ENCODE peak calls at places on chromosomes 2 and 18, in ten cellular contexts. U, E, Z, L, S, V, A, K, R and Q are unnamed samples. For H3K4me1, the result is how much of the 10 kb centered on the place peaks cover.

GRCh38 chr2:196205891-196206408 is 34.6 kb upstream of the STK17B start:
- DNase-seq in S (no peak), R (no peak), L (no peak), Z (no peak), K (no peak), E (peak), V (peak), U (peak), A (no peak), Q (no peak)

GRCh38 chr2:218006741-218007140 is 3.9 kb upstream of the TNS1 start:
- DNase-seq in L (no peak), R (no peak), V (peak), E (peak), S (peak), U (peak), Z (no peak), K (no peak), A (no peak), Q (no peak)

GRCh38 chr2:221255862-221256261 is 316.2 kb downstream of the EPHA4 start:
- DNase-seq in A (peak), S (no peak), L (no peak), U (no peak), R (no peak), V (no peak), E (no peak), Z (peak), K (no peak), Q (no peak)

GRCh38 chr2:71617266-71617665 is 163.9 kb downstream of the DYSF start:
- DNase-seq in Z (no peak), S (no peak), E (no peak), U (no peak), K (no peak), V (no peak), R (no peak), L (no peak), A (no peak), Q (no peak)

GRCh38 chr2:1740714-1741584 is 3.4 kb downstream of the PXDN start:
- DNase-seq in R (no peak), E (no peak), V (no peak), K (no peak), U (no peak), A (no peak), Z (no peak), S (no peak), L (no peak), Q (no peak)

GRCh38 chr2:42756956-42757513 is 6.9 kb downstream of the OXER1 start:
- DNase-seq in L (no peak), U (no peak), A (no peak), R (no peak), V (no peak), K (no peak), E (no peak), Z (no peak), S (no peak), Q (no peak)

GRCh38 chr2:237662671-237663093 is 35.3 kb downstream of the LRRFIP1 start:
- DNase-seq in Z (peak), V (peak), A (peak), R (peak), U (peak), E (peak), S (peak), L (peak), K (peak), Q (peak)

GRCh38 chr2:40317047-40317446 is 134.8 kb downstream of the SLC8A1 start:
- DNase-seq in A (no peak), E (peak), L (no peak), R (no peak), Z (no peak), V (no peak), S (no peak), K (peak), U (peak), Q (no peak)

GRCh38 chr2:109385506-109385905 is 228.3 kb downstream of the SEPTIN10 start:
- DNase-seq in U (no peak), V (no peak), Z (peak), L (no peak), A (no peak), K (no peak), S (no peak), R (no peak), E (no peak), Q (no peak)

GRCh38 chr18:13500891-13501887 is 225.2 kb downstream of the FAM210A start:
- DNase-seq in S (peak), R (peak), U (peak), K (peak), A (peak), E (peak), L (no peak), Z (peak), V (no peak), Q (no peak)

GRCh38 chr2:138496096-138496651 is 5.4 kb upstream of the SPOPL start:
- DNase-seq in V (no peak), E (no peak), Z (peak), R (no peak), A (no peak), L (no peak), S (no peak), K (no peak), U (no peak), Q (no peak)

GRCh38 chr2:240655931-240656886 is 26.5 kb downstream of the AQP12B start:
- DNase-seq in Z (peak), A (no peak), R (no peak), V (peak), U (peak), K (peak), E (no peak), S (no peak), L (no peak), Q (no peak)

GRCh38 chr18:41967680-41968079 is 12.6 kb downstream of the PIK3C3 start:
- DNase-seq in S (no peak), L (no peak), E (peak), A (no peak), K (no peak), Z (no peak), U (no peak), R (no peak), V (no peak), Q (no peak)

GRCh38 chr2:100903534-100904258 is 83.8 kb downstream of the NPAS2 start:
- DNase-seq in A (peak), U (peak), E (no peak), K (peak), V (peak), L (no peak), S (peak), Z (no peak), R (peak), Q (peak)

GRCh38 chr2:37190290-37190689 is 1.8 kb upstream of the SULT6B1 start:
- DNase-seq in L (no peak), R (no peak), U (no peak), A (no peak), K (peak), V (no peak), E (peak), S (no peak), Z (no peak), Q (no peak)

GRCh38 chr2:142718731-142719130 is 158.7 kb upstream of the KYNU start:
- DNase-seq in S (no peak), V (no peak), U (no peak), R (peak), Z (no peak), E (no peak), L (no peak), A (no peak), K (no peak), Q (no peak)

GRCh38 chr2:238099709-238100048 is 461 bp upstream of the ESPNL start:
- DNase-seq in U (no peak), V (no peak), Z (no peak), K (no peak), R (no peak), L (no peak), E (no peak), S (no peak), A (no peak), Q (no peak)

GRCh38 chr2:74333175-74333574 is 10.0 kb downstream of the SLC4A5 start:
- DNase-seq in K (peak), Z (peak), S (peak), U (no peak), V (peak), R (no peak), E (peak), L (peak), A (peak), Q (no peak)

GRCh38 chr2:162729469-162729868 is 109.1 kb downstream of the KCNH7 start:
- DNase-seq in R (no peak), S (no peak), L (no peak), E (no peak), U (no peak), A (no peak), V (no peak), K (no peak), Z (no peak), Q (no peak)

GRCh38 chr2:39492095-39492590 is 55.1 kb upstream of the MAP4K3 start:
- DNase-seq in E (peak), U (peak), S (peak), A (no peak), V (peak), R (peak), L (peak), K (peak), Z (no peak), Q (peak)

GRCh38 chr2:46337208-46337994 is 40.2 kb downstream of the EPAS1 start:
- DNase-seq in A (no peak), E (no peak), Z (no peak), U (no peak), R (no peak), L (no peak), K (peak), S (no peak), V (no peak), Q (no peak)

GRCh38 chr2:152222975-152223638 is 47.5 kb upstream of the STAM2 start:
- DNase-seq in K (peak), U (peak), L (peak), E (peak), V (peak), S (peak), R (no peak), A (peak), Z (no peak), Q (no peak)

GRCh38 chr18:48797841-48798255 is 152.9 kb downstream of the SMAD7 start:
- DNase-seq in E (no peak), L (no peak), R (no peak), K (no peak), V (no peak), A (no peak), S (no peak), U (no peak), Z (no peak), Q (no peak)

GRCh38 chr2:188940171-188940570 is 34.0 kb upstream of the COL3A1 start:
- DNase-seq in Z (no peak), S (no peak), R (no peak), L (no peak), K (no peak), A (no peak), E (peak), V (no peak), U (peak), Q (no peak)

GRCh38 chr2:218404351-218405145 is 4.9 kb downstream of the CTDSP1 start:
- DNase-seq in R (no peak), S (peak), U (no peak), V (peak), E (no peak), K (no peak), A (no peak), L (no peak), Z (no peak), Q (no peak)

GRCh38 chr2:134131681-134132486 is 122.0 kb upstream of the MGAT5 start:
- DNase-seq in V (no peak), R (no peak), E (peak), Z (no peak), U (no peak), A (no peak), S (no peak), L (no peak), K (peak), Q (no peak)

GRCh38 chr2:24970483-24971299 is 1.1 kb downstream of the DNAJC27 start:
- DNase-seq in K (peak), S (peak), A (peak), V (peak), L (peak), Z (no peak), R (peak), U (peak), E (peak), Q (no peak)

GRCh38 chr2:225735844-225736243 is 336.3 kb downstream of the NYAP2 start:
- DNase-seq in L (no peak), R (no peak), Z (no peak), S (peak), V (peak), K (peak), E (peak), A (no peak), U (peak), Q (peak)

GRCh38 chr18:13425357-13426095 is 207.0 kb downstream of the LDLRAD4 start:
- DNase-seq in Z (peak), S (no peak), K (no peak), E (no peak), R (no peak), A (no peak), L (no peak), U (no peak), V (no peak), Q (no peak)

GRCh38 chr2:176110975-176111663 is 4.0 kb downstream of the HOXD11 start:
- DNase-seq in L (peak), A (peak), Z (peak), S (peak), K (no peak), R (peak), U (no peak), E (peak), V (no peak), Q (peak)

GRCh38 chr2:128624425-128624795 is 305.7 kb upstream of the HS6ST1 start:
- DNase-seq in Z (no peak), S (no peak), A (no peak), E (no peak), R (no peak), V (no peak), U (no peak), L (no peak), K (no peak), Q (no peak)

GRCh38 chr18:36772339-36772738 is 56.5 kb downstream of the TPGS2 start:
- DNase-seq in A (no peak), K (no peak), S (no peak), R (no peak), L (no peak), V (no peak), U (peak), E (no peak), Z (no peak), Q (no peak)

GRCh38 chr2:112726487-112727190 is 5.8 kb downstream of the NT5DC4 start:
- DNase-seq in A (peak), V (peak), U (peak), L (peak), K (peak), S (peak), R (peak), Z (peak), E (peak), Q (peak)
- H2AFZ ChIP-seq in A (peak), V (peak), U (peak), L (peak), K (peak), S (no peak), R (peak), Z (peak), E (peak), Q (no peak)

GRCh38 chr18:3283253-3283863 is 21.4 kb downstream of the MYL12B start:
- DNase-seq in A (no peak), U (no peak), S (no peak), L (no peak), E (no peak), V (no peak), Z (no peak), R (no peak), K (no peak), Q (no peak)

GRCh38 chr18:3284501-3284900 is 22.6 kb downstream of the MYL12B start:
- DNase-seq in U (no peak), V (no peak), S (no peak), Z (no peak), A (no peak), L (no peak), E (no peak), R (peak), K (no peak), Q (peak)

GRCh38 chr18:3283908-3284307 is 22.0 kb downstream of the MYL12B start:
- DNase-seq in R (no peak), L (no peak), E (no peak), V (no peak), S (no peak), U (no peak), Z (no peak), K (no peak), A (no peak), Q (no peak)

GRCh38 chr18:3279201-3280185 is 17.6 kb downstream of the MYL12B start:
- DNase-seq in R (no peak), L (no peak), A (no peak), Z (no peak), V (no peak), S (no peak), K (no peak), E (no peak), U (no peak), Q (no peak)

DNA sequence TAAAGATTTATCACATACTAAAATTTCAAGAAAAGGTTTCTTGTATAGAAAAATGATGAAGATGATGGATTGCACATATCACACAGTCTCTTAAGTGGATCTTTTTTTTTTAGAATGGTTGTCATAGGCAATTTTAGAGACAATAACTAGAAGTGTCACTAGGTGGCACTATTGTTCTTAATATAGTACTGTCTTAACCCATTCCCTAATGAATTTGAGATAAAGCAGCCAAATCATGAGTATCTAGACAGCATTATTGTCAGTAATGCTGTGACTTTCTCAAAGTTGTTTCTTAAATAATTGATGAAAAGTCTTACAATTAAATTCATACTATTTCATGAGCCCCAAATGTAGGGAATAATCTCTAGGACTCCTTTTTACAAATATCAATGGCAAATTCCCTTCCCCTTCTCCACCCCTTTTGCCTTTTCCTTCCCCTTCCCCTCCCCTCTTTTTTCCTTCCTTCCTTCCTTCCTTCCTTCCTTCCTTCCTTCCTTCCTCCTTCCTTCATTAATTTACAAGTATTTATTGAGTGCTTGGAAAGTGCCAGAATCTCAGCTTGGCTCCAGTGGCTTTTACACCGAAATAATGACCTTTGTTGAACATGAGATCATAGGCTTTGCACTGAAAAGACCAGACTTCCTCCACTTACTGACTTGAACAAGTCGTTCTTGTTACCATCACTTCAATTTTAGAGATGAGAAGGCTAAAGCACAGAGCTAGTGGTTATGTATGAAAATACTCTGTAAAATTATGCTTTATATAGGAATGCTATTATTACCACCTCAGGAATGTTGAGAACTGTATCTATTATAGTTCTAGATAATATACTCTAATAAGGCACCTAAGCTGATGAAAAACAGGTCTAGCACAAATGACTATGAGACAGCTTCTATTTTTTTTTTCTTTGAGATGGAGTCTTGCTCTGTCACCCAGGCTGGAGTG is 19.8 kb downstream of the MYL12B start:
- DNase-seq in E (peak), U (peak), Z (no peak), R (no peak), L (peak), K (peak), V (peak), A (peak), S (peak), Q (no peak)
- H3K4me1 ChIP-seq in E (under half), U (under half), Z (under half), R (under half), L (under half), K (under half), V (under half), A (under half), S (under half), Q (under half)

GRCh38 chr2:226977775-226978190 is 141.9 kb downstream of the RHBDD1 start:
- DNase-seq in Z (no peak), A (no peak), E (peak), R (peak), K (peak), U (peak), L (no peak), V (peak), S (peak), Q (no peak)

GRCh38 chr2:226983891-226984290 is 148.0 kb downstream of the RHBDD1 start:
- DNase-seq in Z (no peak), U (no peak), E (no peak), R (no peak), A (no peak), V (no peak), L (no peak), K (no peak), S (no peak), Q (no peak)

GRCh38 chr2:226981731-226982373 is 146.0 kb downstream of the RHBDD1 start:
- DNase-seq in U (no peak), E (no peak), R (no peak), Z (no peak), K (no peak), A (no peak), L (no peak), V (no peak), S (peak), Q (no peak)

GRCh38 chr2:226978300-226978699 is 142.4 kb downstream of the RHBDD1 start:
- DNase-seq in L (no peak), R (no peak), V (no peak), Z (no peak), S (no peak), E (no peak), K (no peak), U (no peak), A (no peak), Q (no peak)

GRCh38 chr2:226979004-226979403 is 143.2 kb downstream of the RHBDD1 start:
- DNase-seq in U (no peak), S (no peak), A (peak), E (no peak), V (no peak), R (no peak), Z (no peak), K (no peak), L (no peak), Q (no peak)
- H2AFZ ChIP-seq in U (no peak), S (no peak), A (no peak), E (no peak), V (no peak), R (no peak), Z (no peak), K (no peak), L (no peak), Q (no peak)

DNA sequence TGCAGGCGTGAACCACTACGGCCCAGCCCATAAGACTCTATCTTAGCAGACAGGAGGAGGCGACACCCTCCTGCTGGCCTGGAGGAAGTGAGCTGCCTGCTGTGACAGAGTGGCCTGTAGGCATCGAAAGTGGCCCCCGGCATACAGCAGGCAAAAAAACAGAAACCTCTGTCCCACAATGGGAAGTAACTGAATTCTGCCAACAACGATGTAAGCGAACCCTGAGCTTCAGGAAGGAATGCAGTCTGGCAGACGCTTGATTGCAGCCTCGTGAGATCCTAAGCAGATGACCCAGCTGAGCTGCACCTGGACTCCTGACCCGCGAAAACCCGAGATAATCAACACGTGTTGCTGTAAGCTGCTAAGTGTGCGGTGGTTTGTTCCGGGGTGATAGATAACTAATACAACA is 13.6 kb downstream of the MRO start:
- DNase-seq in E (no peak), S (peak), R (peak), A (peak), U (no peak), V (no peak), Z (peak), K (no peak), L (peak), Q (no peak)
- H3K4me1 ChIP-seq in E (under half), S (under half), R (under half), A (under half), U (under half), V (under half), Z (under half), K (under half), L (under half), Q (under half)

GRCh38 chr18:25518716-25519053 is 166.7 kb upstream of the ZNF521 start:
- DNase-seq in R (no peak), U (no peak), L (no peak), A (no peak), E (no peak), K (no peak), V (no peak), S (no peak), Z (no peak), Q (no peak)
- H2AFZ ChIP-seq in R (no peak), U (no peak), L (no peak), A (no peak), E (no peak), K (no peak), V (no peak), S (no peak), Z (no peak), Q (no peak)

GRCh38 chr2:88585969-88586368 is 41.3 kb downstream of the EIF2AK3 start:
- DNase-seq in V (no peak), R (no peak), A (no peak), Z (no peak), E (no peak), L (no peak), S (no peak), K (no peak), U (no peak), Q (no peak)

GRCh38 chr2:88597168-88597567 is 30.1 kb downstream of the EIF2AK3 start:
- DNase-seq in R (no peak), K (no peak), E (no peak), U (no peak), V (no peak), S (no peak), L (no peak), A (no peak), Z (no peak), Q (no peak)

GRCh38 chr2:88590998-88591613 is 36.2 kb downstream of the EIF2AK3 start:
- DNase-seq in Z (peak), S (peak), K (peak), V (peak), E (peak), A (peak), R (peak), L (peak), U (peak), Q (peak)

GRCh38 chr2:88596141-88596830 is 31.0 kb downstream of the EIF2AK3 start:
- DNase-seq in S (peak), U (peak), A (no peak), R (no peak), E (no peak), V (peak), Z (no peak), K (no peak), L (no peak), Q (no peak)

GRCh38 chr2:88591684-88592083 is 35.6 kb downstream of the EIF2AK3 start:
- DNase-seq in R (no peak), E (no peak), S (no peak), U (no peak), L (no peak), Z (no peak), V (no peak), K (no peak), A (no peak), Q (no peak)
- H3K4me1 ChIP-seq in R (under half), E (under half), S (under half), U (under half), L (under half), Z (under half), V (under half), K (under half), A (under half), Q (under half)